ENCODE peak calls at places on chromosomes 11 and 22, in nine cellular contexts. B is NCI-H1694 treated with DMSO at 0.1 percent for 48 hours, F is uterus, T is KBM-7, L is adrenal gland, R is NCI-H1417, M is A549, D is Calu3, P is upper lobe of right lung. J is an unnamed sample.

GRCh38 chr22:29580200-29580810 is 608 bp downstream of the NIPSNAP1 start:
- DNase-seq in B (no peak), L (no peak), P (no peak), F (no peak), M (no peak), R (peak; percentile 17), D (no peak), T (no peak), J (no peak)

GRCh38 chr11:78253797-78254196 is 65.1 kb downstream of the USP35 start:
- DNase-seq in T (no peak), P (no peak), L (no peak), B (no peak), F (no peak), R (no peak), M (no peak), D (no peak), J (no peak)

GRCh38 chr11:67056640-67057409 is at the start of gene RHOD:
- DNase-seq in D (peak; percentile 74), R (no peak), M (no peak), B (no peak), F (peak; percentile 50), L (no peak), P (peak; percentile 88), T (no peak), J (no peak)

GRCh38 chr11:10012068-10012467 is 282.0 kb downstream of the SBF2 start:
- DNase-seq in B (no peak), P (no peak), R (no peak), M (no peak), F (no peak), D (no peak), T (no peak), L (no peak), J (no peak)

GRCh38 chr11:77082838-77083552 is 16.2 kb downstream of the CAPN5 start:
- DNase-seq in L (peak; percentile 83), D (no peak), T (peak; percentile 84), B (no peak), R (no peak), F (peak; percentile 47), P (peak; percentile 66), M (no peak), J (no peak)

GRCh38 chr11:45436118-45436517 is 150.0 kb upstream of the SYT13 start:
- DNase-seq in T (no peak), F (no peak), P (no peak), R (no peak), D (no peak), L (no peak), B (no peak), M (no peak), J (no peak)

GRCh38 chr11:70002433-70002832 is 75.7 kb upstream of the ANO1 start:
- DNase-seq in F (no peak), L (no peak), T (no peak), D (no peak), M (no peak), B (no peak), R (no peak), P (no peak), J (no peak)

GRCh38 chr11:86202013-86202336 is 42.6 kb upstream of the EED start:
- DNase-seq in P (no peak), F (no peak), D (no peak), T (no peak), L (no peak), B (no peak), R (no peak), M (no peak), J (no peak)

GRCh38 chr11:125452125-125452470 is 44.0 kb downstream of the FEZ1 start:
- DNase-seq in B (no peak), M (no peak), P (no peak), R (no peak), F (no peak), T (no peak), D (no peak), L (no peak), J (no peak)

GRCh38 chr11:74008373-74009229 is at the start of gene UCP3:
- DNase-seq in D (no peak), B (no peak), M (no peak), F (no peak), P (no peak), R (no peak), T (no peak), L (no peak), J (no peak)

GRCh38 chr11:32870676-32871075 is 21.9 kb upstream of the QSER1 start:
- DNase-seq in B (no peak), P (no peak), T (peak; percentile 51), M (no peak), D (peak; percentile 38), R (peak; percentile 8), F (no peak), L (no peak), J (peak; percentile 47)

GRCh38 chr11:61390161-61390560 is 2.2 kb upstream of the TMEM216 start:
- DNase-seq in P (no peak), M (no peak), B (no peak), R (no peak), T (no peak), L (no peak), F (no peak), D (no peak), J (no peak)

GRCh38 chr22:36311386-36312085 is 58.6 kb downstream of the APOL1 start:
- DNase-seq in P (no peak), R (no peak), L (no peak), B (no peak), T (no peak), D (no peak), F (no peak), M (no peak), J (no peak)

GRCh38 chr11:57249384-57250319 is 12.6 kb upstream of the APLNR start:
- DNase-seq in D (peak; percentile 77), F (peak; percentile 64), M (peak; percentile 31), P (peak; percentile 80), B (peak; percentile 39), R (peak; percentile 8), T (peak; percentile 84), L (peak; percentile 67), J (no peak)

GRCh38 chr11:2276280-2276998 is 6.1 kb upstream of the ASCL2 start:
- DNase-seq in F (peak; percentile 2), D (no peak), M (no peak), P (peak; percentile 35), B (no peak), L (no peak), R (no peak), T (no peak), J (no peak)

GRCh38 chr11:123654566-123655081 is at the start of gene SCN3B:
- DNase-seq in F (peak; percentile 63), D (peak; percentile 74), R (peak; percentile 95), M (peak; percentile 72), P (peak; percentile 75), L (peak; percentile 53), B (peak; percentile 41), T (peak; percentile 76), J (peak; percentile 79)

GRCh38 chr11:117010808-117011540 is 87.3 kb downstream of the SIK3 start:
- DNase-seq in D (no peak), L (no peak), P (no peak), M (peak; percentile 54), T (no peak), F (peak; percentile 42), B (no peak), R (no peak), J (no peak)

GRCh38 chr11:47445840-47446239 is 3.1 kb downstream of the RAPSN start:
- DNase-seq in D (no peak), L (no peak), B (no peak), R (no peak), P (no peak), F (no peak), T (no peak), M (no peak), J (no peak)

GRCh38 chr22:27133951-27134664 is 476.7 kb downstream of the MIAT start:
- DNase-seq in T (peak; percentile 61), P (no peak), D (peak; percentile 69), M (peak; percentile 71), L (no peak), R (no peak), B (no peak), F (peak; percentile 46), J (no peak)

GRCh38 chr11:1382831-1383607 is 6.7 kb upstream of the BRSK2 start:
- DNase-seq in D (peak; percentile 78), F (peak; percentile 67), P (peak; percentile 92), T (peak; percentile 39), L (peak; percentile 92), M (peak; percentile 90), R (peak; percentile 88), B (no peak), J (peak; percentile 42)

GRCh38 chr11:104541706-104542105 is 356.6 kb downstream of the CASP12 start:
- DNase-seq in B (no peak), P (no peak), R (no peak), D (no peak), L (no peak), T (no peak), M (no peak), F (no peak), J (no peak)

GRCh38 chr11:92397356-92397755 is 172.7 kb downstream of the FAT3 start:
- DNase-seq in B (no peak), L (no peak), P (no peak), F (no peak), M (no peak), R (no peak), D (no peak), T (no peak), J (peak; percentile 77)

GRCh38 chr11:61902313-61902712 is 11.0 kb upstream of the FADS3 start:
- DNase-seq in L (no peak), M (no peak), B (no peak), T (no peak), P (no peak), R (no peak), F (no peak), D (no peak), J (no peak)

GRCh38 chr22:45997077-45997774 is 20.3 kb upstream of the WNT7B start:
- DNase-seq in M (no peak), L (peak; percentile 98), T (peak; percentile 91), R (no peak), B (peak; percentile 59), F (peak; percentile 95), D (peak; percentile 29), P (peak; percentile 89), J (peak; percentile 34)

GRCh38 chr11:94504689-94505293 is 7.5 kb upstream of the C11orf97 start:
- DNase-seq in F (no peak), B (peak; percentile 9), L (no peak), P (no peak), M (peak; percentile 17), T (peak; percentile 57), R (no peak), D (no peak), J (peak; percentile 44)

GRCh38 chr22:45064313-45065268 is 54.8 kb upstream of the PHF21B start:
- DNase-seq in M (no peak), D (peak; percentile 5), P (no peak), L (peak; percentile 22), R (no peak), B (no peak), F (no peak), T (no peak), J (no peak)

GRCh38 chr22:42933783-42934144 is 76.7 kb upstream of the ARFGAP3 start:
- DNase-seq in T (no peak), B (no peak), P (no peak), D (peak; percentile 41), R (no peak), L (no peak), M (peak; percentile 43), F (no peak), J (no peak)

GRCh38 chr11:117523680-117524079 is 196.0 kb downstream of the CEP164 start:
- DNase-seq in P (no peak), L (no peak), F (no peak), T (no peak), D (no peak), M (no peak), B (no peak), R (no peak), J (no peak)

GRCh38 chr22:20114506-20115475 is 1.1 kb upstream of the RANBP1 start:
- DNase-seq in B (no peak), F (no peak), R (no peak), P (no peak), M (no peak), D (no peak), T (no peak), L (peak; percentile 23), J (no peak)

GRCh38 chr11:67561971-67562560 is 21.5 kb upstream of the GSTP1 start:
- DNase-seq in D (no peak), F (no peak), B (no peak), L (no peak), P (no peak), T (no peak), M (no peak), R (no peak), J (no peak)